ENCODE peak calls at places on chromosomes 3 and 15, in nine cellular contexts. W, N, S, F, M, Y, Q, P and E are unnamed samples.

GRCh38 chr3:127373701-127374625 is 86.1 kb upstream of the PRR20G start:
- DNase-seq in F (peak; percentile 20), Y (no peak), P (no peak), Q (no peak), S (no peak), M (no peak), W (peak; percentile 17), N (no peak), E (peak; percentile 56)

GRCh38 chr3:56954125-56954524 is 106.3 kb upstream of the SPATA12 start:
- DNase-seq in N (no peak), W (no peak), Y (no peak), S (no peak), M (no peak), F (peak; percentile 49), Q (no peak), P (no peak), E (no peak)

GRCh38 chr15:49982586-49982985 is 136.4 kb downstream of the ATP8B4 start:
- DNase-seq in Y (no peak), P (no peak), S (peak; percentile 89), N (no peak), F (no peak), M (no peak), W (no peak), Q (no peak), E (no peak)

GRCh38 chr15:22919171-22919570 is 61.0 kb downstream of the CYFIP1 start:
- DNase-seq in Q (no peak), N (no peak), F (no peak), P (no peak), W (no peak), S (no peak), M (no peak), Y (no peak), E (no peak)

GRCh38 chr3:161556533-161556932 is 59.9 kb downstream of the OTOL1 start:
- DNase-seq in P (no peak), M (no peak), S (no peak), F (no peak), N (no peak), W (no peak), Y (no peak), Q (no peak), E (no peak)

GRCh38 chr3:106824856-106825255 is 552.4 kb upstream of the CCDC54 start:
- DNase-seq in W (no peak), P (no peak), F (no peak), Y (no peak), S (peak; percentile 65), N (peak; percentile 3), M (no peak), Q (peak; percentile 15), E (no peak)

GRCh38 chr15:40242671-40243070 is 3.8 kb downstream of the PAK6 start:
- DNase-seq in Y (no peak), M (no peak), Q (no peak), F (no peak), N (no peak), W (no peak), P (no peak), S (no peak), E (peak; percentile 79)

GRCh38 chr15:38702178-38702912 is 137.7 kb upstream of the RASGRP1 start:
- DNase-seq in F (peak; percentile 87), Y (no peak), N (peak; percentile 44), W (no peak), P (no peak), M (no peak), S (no peak), Q (peak; percentile 26), E (no peak)

GRCh38 chr3:105653161-105653560 is 215.7 kb downstream of the CBLB start:
- DNase-seq in Q (no peak), Y (no peak), W (no peak), F (no peak), P (no peak), S (no peak), N (no peak), M (no peak), E (no peak)

GRCh38 chr3:171862993-171863521 is 19.9 kb downstream of the TMEM212 start:
- DNase-seq in S (peak; percentile 50), F (no peak), W (peak; percentile 42), Y (no peak), N (peak; percentile 58), M (no peak), Q (no peak), P (no peak), E (no peak)

GRCh38 chr3:194395201-194395600 is 3.9 kb downstream of the GP5 start:
- DNase-seq in P (no peak), N (peak; percentile 24), S (peak; percentile 48), Q (no peak), Y (no peak), W (no peak), M (no peak), F (no peak), E (no peak)

GRCh38 chr3:4736284-4736861 is 242.9 kb upstream of the BHLHE40 start:
- DNase-seq in M (no peak), S (peak; percentile 50), N (no peak), F (no peak), Y (no peak), W (no peak), Q (no peak), P (peak; percentile 60), E (peak; percentile 89)

GRCh38 chr3:170038434-170039110 is 777 bp downstream of the GPR160 start:
- DNase-seq in F (peak; percentile 66), S (no peak), P (no peak), Y (no peak), W (no peak), Q (peak; percentile 8), M (no peak), N (no peak), E (no peak)
- TF ChIP-seq POLR2A in F (peak; percentile 16), S (no peak), P (no peak), Y (no peak), W (no peak), Q (no peak), M (no peak), N (no peak), E (no peak)

GRCh38 chr15:70029297-70029701 is 68.4 kb downstream of the TLE3 start:
- DNase-seq in N (no peak), F (no peak), Q (no peak), P (no peak), M (no peak), S (no peak), W (no peak), Y (no peak), E (no peak)

GRCh38 chr15:70032509-70032908 is 65.2 kb downstream of the TLE3 start:
- DNase-seq in P (no peak), W (no peak), S (no peak), F (no peak), N (no peak), Q (no peak), M (no peak), Y (no peak), E (no peak)

GRCh38 chr15:70031680-70032079 is 66.0 kb downstream of the TLE3 start:
- DNase-seq in F (no peak), S (no peak), Y (no peak), M (no peak), W (no peak), Q (no peak), N (no peak), P (no peak), E (no peak)

GRCh38 chr15:70033109-70033508 is 64.6 kb downstream of the TLE3 start:
- DNase-seq in M (no peak), Q (no peak), S (no peak), Y (no peak), P (no peak), N (no peak), W (no peak), F (no peak), E (no peak)

DNA sequence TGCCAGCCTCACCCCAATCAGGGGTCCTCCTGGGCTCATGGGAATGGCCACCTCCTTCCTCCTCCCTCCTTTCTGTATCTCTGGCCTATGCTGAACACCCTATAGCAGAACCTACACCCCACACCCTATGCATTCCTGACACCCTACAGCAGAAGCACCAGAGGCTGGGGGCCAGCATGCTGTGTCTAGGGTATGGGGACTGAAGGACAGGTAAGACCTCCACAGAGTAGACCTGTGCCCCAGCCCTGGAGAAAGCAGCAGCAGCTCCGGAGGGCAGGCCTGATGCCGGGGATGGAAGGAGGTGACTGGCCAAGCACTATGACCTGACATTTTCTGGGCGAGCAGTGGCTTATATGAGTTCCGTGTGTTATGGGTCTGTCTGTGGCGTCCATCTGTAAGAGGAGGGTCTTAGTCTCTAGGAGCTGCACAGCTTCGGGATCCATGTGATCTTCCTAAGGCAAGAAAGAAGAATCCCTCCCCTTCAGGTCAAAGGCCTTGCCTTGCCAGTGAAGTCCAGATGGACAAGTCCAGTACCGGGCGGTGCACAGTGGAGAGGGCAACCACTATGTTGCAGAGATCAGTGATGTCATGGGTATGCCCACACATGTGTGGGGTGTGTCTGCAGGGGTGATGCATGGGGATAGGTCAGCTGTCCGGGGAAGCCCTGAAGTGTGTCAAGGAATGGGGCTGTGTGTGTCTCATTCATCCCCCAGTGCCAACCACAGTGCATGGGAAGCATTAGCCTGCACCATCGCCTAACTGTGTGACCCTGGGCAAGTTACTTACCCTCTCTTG is 66.7 kb downstream of the TLE3 start:
- DNase-seq in F (no peak), N (no peak), W (peak; percentile 17), Y (no peak), P (no peak), Q (no peak), M (no peak), S (no peak), E (no peak)
- H3K4me3 ChIP-seq in F (no peak overlapping the region), N (no peak overlapping the region), W (no peak overlapping the region), Y (no peak overlapping the region), P (no peak overlapping the region), Q (no peak overlapping the region), M (no peak overlapping the region), S (no peak overlapping the region), E (no peak overlapping the region)

GRCh38 chr3:111911446-111911845 is 52.4 kb downstream of the PHLDB2 start:
- DNase-seq in P (no peak), M (no peak), Y (no peak), F (no peak), N (no peak), Q (no peak), W (no peak), S (no peak), E (no peak)
- TF ChIP-seq POLR2A in P (no peak), M (no peak), Y (no peak), F (no peak), N (no peak), Q (no peak), W (no peak), S (no peak), E (no peak)

GRCh38 chr3:46353090-46353489 is 821 bp upstream of the CCR2 start:
- DNase-seq in N (no peak), W (no peak), Y (no peak), S (no peak), M (no peak), P (no peak), Q (no peak), F (no peak), E (no peak)

GRCh38 chr3:46351646-46352045 is 2.3 kb upstream of the CCR2 start:
- DNase-seq in S (no peak), M (no peak), W (no peak), N (no peak), Q (no peak), Y (no peak), F (no peak), P (no peak), E (no peak)

GRCh38 chr3:46348811-46349482 is 5.0 kb upstream of the CCR2 start:
- DNase-seq in W (no peak), F (no peak), S (no peak), Q (no peak), N (no peak), Y (no peak), M (no peak), P (no peak), E (no peak)

GRCh38 chr3:46350262-46350565 is 3.7 kb upstream of the CCR2 start:
- DNase-seq in Y (no peak), N (no peak), P (no peak), S (no peak), Q (no peak), M (no peak), W (no peak), F (no peak), E (no peak)

GRCh38 chr3:46349484-46350261 is 4.2 kb upstream of the CCR2 start:
- DNase-seq in P (no peak), Q (no peak), W (no peak), S (no peak), M (no peak), F (no peak), Y (no peak), N (no peak), E (no peak)
- H3K4me3 ChIP-seq in P (no peak overlapping the region), Q (no peak overlapping the region), W (no peak overlapping the region), S (no peak overlapping the region), M (no peak overlapping the region), F (no peak overlapping the region), Y (no peak overlapping the region), N (no peak overlapping the region), E (no peak overlapping the region)